ENCODE peak calls at places on chromosomes 13 and 19, in four cellular contexts. N, Q, P and H are unnamed samples.

GRCh38 chr13:33235078-33235477 is 50.5 kb downstream of the STARD13 start:
- DNase-seq in N (no peak), Q (no peak), P (no peak), H (no peak)

GRCh38 chr13:112013665-112014064 is 53.3 kb upstream of the SOX1 start:
- DNase-seq in N (no peak), Q (no peak), P (no peak), H (no peak)

GRCh38 chr13:48456546-48456945 is 43.6 kb upstream of the LPAR6 start:
- DNase-seq in N (no peak), Q (no peak), P (no peak), H (no peak)

GRCh38 chr19:14733574-14733973 is 43.7 kb downstream of the ZNF333 start:
- DNase-seq in N (no peak), Q (no peak), P (no peak), H (no peak)

GRCh38 chr13:83557845-83558244 is 324.4 kb downstream of the SLITRK1 start:
- DNase-seq in N (no peak), Q (no peak), P (no peak), H (no peak)

GRCh38 chr13:111142472-111142871 is 27.4 kb downstream of the ARHGEF7 start:
- DNase-seq in N (no peak), Q (no peak), P (no peak), H (no peak)

GRCh38 chr13:111184685-111185401 is 69.7 kb downstream of the ARHGEF7 start:
- DNase-seq in N (no peak), Q (peak), P (no peak), H (no peak)

GRCh38 chr13:59205501-59205900 is 958.2 kb downstream of the DIAPH3 start:
- DNase-seq in N (no peak), Q (no peak), P (peak), H (no peak)

GRCh38 chr19:6216236-6216995 is 63.4 kb downstream of the MLLT1 start:
- DNase-seq in N (no peak), Q (no peak), P (no peak), H (no peak)

GRCh38 chr13:57820924-57821323 is 189.4 kb downstream of the PCDH17 start:
- DNase-seq in N (no peak), Q (no peak), P (no peak), H (no peak)

GRCh38 chr19:27679399-27679798 is 1533.6 kb downstream of the UQCRFS1 start:
- DNase-seq in N (no peak), Q (no peak), P (no peak), H (no peak)

GRCh38 chr13:43861863-43862262 is 17.7 kb downstream of the CCDC122 start:
- DNase-seq in N (no peak), Q (no peak), P (no peak), H (no peak)

GRCh38 chr13:109666656-109667448 is 119.5 kb downstream of the IRS2 start:
- DNase-seq in N (no peak), Q (no peak), P (peak), H (no peak)